ENCODE peak calls at places on chromosomes 13 and 19, in nine cellular contexts. J is endothelial cell; B is fibroblast of lung; X is GM23338; H is IMR-90; R is psoas muscle; P is CD8-positive, alpha-beta T cell; G is PC-3; T is mesothelial cell of epicardium. M is an unnamed sample.

GRCh38 chr19:49344516-49345423 is 9.6 kb downstream of the CD37 start:
- DNase-seq in J (no peak), B (no peak), X (no peak), H (no peak), R (no peak), P (no peak), G (no peak), T (no peak), M (no peak)

GRCh38 chr19:31349160-31349881 is at the start of gene TSHZ3:
- DNase-seq in J (peak), B (peak), X (peak), H (peak), R (peak), P (no peak), G (peak), T (peak), M (no peak)

GRCh38 chr13:110338441-110339101 is 31.5 kb downstream of the COL4A2 start:
- DNase-seq in J (no peak), B (peak), X (no peak), H (peak), R (no peak), P (no peak), G (no peak), T (no peak), M (no peak)

GRCh38 chr19:43651758-43652545 is 12.3 kb upstream of the CADM4 start:
- DNase-seq in J (peak), B (peak), X (peak), H (peak), R (peak), P (peak), G (peak), T (no peak), M (peak)

GRCh38 chr19:19296953-19297689 is 23.2 kb downstream of the SUGP1 start:
- DNase-seq in J (no peak), B (no peak), X (no peak), H (no peak), R (no peak), P (no peak), G (no peak), T (no peak), M (no peak)

GRCh38 chr13:113647351-113648217 is 10.4 kb downstream of the ATP4B start:
- DNase-seq in J (no peak), B (peak), X (no peak), H (no peak), R (peak), P (no peak), G (peak), T (peak), M (no peak)

GRCh38 chr19:13040916-13041292 is 45.6 kb downstream of the NFIX start:
- DNase-seq in J (no peak), B (no peak), X (no peak), H (no peak), R (no peak), P (no peak), G (no peak), T (no peak), M (no peak)

GRCh38 chr13:25171170-25171516 is 945 bp downstream of the AMER2 start:
- DNase-seq in J (no peak), B (no peak), X (no peak), H (no peak), R (no peak), P (no peak), G (no peak), T (no peak), M (no peak)

GRCh38 chr13:110474713-110475112 is 86.8 kb downstream of the RAB20 start:
- DNase-seq in J (no peak), B (no peak), X (no peak), H (peak), R (no peak), P (no peak), G (no peak), T (no peak), M (no peak)

GRCh38 chr13:77555246-77555645 is 19.7 kb downstream of the SCEL start:
- DNase-seq in J (no peak), B (no peak), X (no peak), H (no peak), R (no peak), P (no peak), G (no peak), T (no peak), M (no peak)

GRCh38 chr19:8161135-8161646 is 11.8 kb upstream of the FBN3 start:
- DNase-seq in J (no peak), B (peak), X (peak), H (no peak), R (no peak), P (no peak), G (peak), T (no peak), M (peak)

GRCh38 chr19:27742041-27742440 is 1470.9 kb downstream of the UQCRFS1 start:
- DNase-seq in J (no peak), B (peak), X (no peak), H (no peak), R (no peak), P (no peak), G (no peak), T (no peak), M (no peak)

GRCh38 chr13:73365240-73365639 is 306.4 kb downstream of the KLF5 start:
- DNase-seq in J (no peak), B (no peak), X (no peak), H (no peak), R (no peak), P (no peak), G (peak), T (no peak), M (no peak)

GRCh38 chr13:46961719-46962118 is 64.9 kb upstream of the HTR2A start:
- DNase-seq in J (no peak), B (peak), X (no peak), H (peak), R (no peak), P (no peak), G (peak), T (no peak), M (peak)

GRCh38 chr13:59865398-59865797 is 298.3 kb downstream of the DIAPH3 start:
- DNase-seq in J (no peak), B (peak), X (no peak), H (peak), R (no peak), P (no peak), G (peak), T (no peak), M (no peak)

GRCh38 chr19:56111601-56112312 is 9.3 kb downstream of the ZNF787 start:
- DNase-seq in J (no peak), B (no peak), X (peak), H (no peak), R (peak), P (no peak), G (no peak), T (no peak), M (peak)

GRCh38 chr19:39327318-39327717 is 6.7 kb upstream of the LRFN1 start:
- DNase-seq in J (no peak), B (no peak), X (peak), H (no peak), R (no peak), P (no peak), G (no peak), T (no peak), M (no peak)
- TF ChIP-seq CTCF in J (no peak), B (no peak), X (no peak), H (no peak), R (no peak), P (no peak), G (no peak), T (no peak), M (no peak)

DNA sequence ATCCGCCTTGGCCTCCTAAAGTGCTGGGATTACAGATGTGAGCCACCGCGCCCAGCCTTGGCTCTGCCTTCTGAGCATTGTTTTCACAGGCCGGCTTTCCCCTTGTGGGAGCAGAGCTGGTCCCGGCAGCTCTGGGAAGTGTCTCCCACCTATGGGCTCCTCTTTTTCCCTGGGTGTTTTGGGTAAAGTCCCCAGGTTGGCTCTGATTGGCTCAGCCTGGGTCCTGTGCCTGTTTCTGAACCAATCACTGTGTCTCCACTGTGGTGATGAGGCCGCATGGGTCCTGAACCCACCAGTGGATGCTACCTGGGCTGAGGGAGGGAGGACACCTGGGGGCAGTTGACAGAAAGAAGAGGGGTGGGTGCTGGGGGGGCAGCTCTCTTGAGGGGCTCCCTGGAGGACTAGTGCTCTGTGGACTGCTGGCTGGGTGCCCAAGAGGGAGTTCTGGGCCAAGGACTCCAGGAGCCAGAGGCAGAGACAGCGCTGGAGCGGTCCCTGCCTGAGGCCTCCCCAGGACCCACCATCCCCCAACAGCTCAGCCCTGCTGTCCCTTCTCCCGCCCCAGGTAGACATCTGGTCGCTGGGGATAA is 19.6 kb upstream of the NCCRP1 start:
- DNase-seq in J (no peak), B (no peak), X (no peak), H (no peak), R (no peak), P (no peak), G (no peak), T (no peak), M (no peak)
- TF ChIP-seq CTCF in J (no peak), B (no peak), X (no peak), H (no peak), R (no peak), P (no peak), G (no peak), T (no peak), M (no peak)

GRCh38 chr13:91381371-91381770 is 17.1 kb upstream of the GPC5 start:
- DNase-seq in J (no peak), B (peak), X (no peak), H (peak), R (no peak), P (no peak), G (peak), T (no peak), M (no peak)
- TF ChIP-seq CTCF in J (no peak), B (peak), X (peak), H (peak), R (no peak), P (no peak), G (peak), T (no peak), M (no peak)

DNA sequence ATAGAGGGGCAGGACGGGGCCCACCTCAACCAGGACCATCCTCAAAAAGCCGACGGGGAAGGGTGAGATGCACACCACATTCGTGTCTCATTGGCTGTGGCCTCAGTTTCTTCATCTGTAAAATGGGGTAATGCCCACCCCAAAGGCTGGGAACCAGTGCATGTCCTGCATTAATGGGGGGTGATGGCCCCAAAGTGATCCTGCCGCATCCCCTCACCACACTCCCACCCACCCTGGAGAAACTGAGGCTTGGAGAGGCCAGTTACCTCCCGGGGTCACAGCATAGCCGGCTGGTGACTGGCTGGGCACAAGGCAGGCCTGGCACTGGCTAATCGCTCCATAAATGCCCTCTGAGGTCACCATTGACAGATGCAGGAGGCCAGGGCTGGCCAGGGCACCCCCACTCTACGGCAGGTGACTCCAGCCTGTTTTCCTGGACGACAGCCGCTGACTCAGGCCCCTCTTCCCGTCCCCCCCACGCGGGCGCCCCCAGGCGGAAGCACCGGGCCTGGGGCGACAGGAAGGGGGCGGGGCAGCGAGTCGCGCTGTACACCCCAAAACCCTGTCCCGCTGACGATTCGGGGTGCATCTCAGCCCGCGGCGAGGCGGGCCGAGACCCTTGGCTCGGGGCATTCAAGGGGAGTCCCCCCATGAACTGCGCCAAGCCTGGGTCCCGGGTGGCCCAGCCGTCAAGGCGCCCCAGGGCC is 483 bp upstream of the MIDN start:
- DNase-seq in J (peak), B (peak), X (peak), H (peak), R (peak), P (peak), G (peak), T (no peak), M (no peak)
- TF ChIP-seq CTCF in J (no peak), B (peak), X (peak), H (peak), R (peak), P (no peak), G (peak), T (no peak), M (peak)

DNA sequence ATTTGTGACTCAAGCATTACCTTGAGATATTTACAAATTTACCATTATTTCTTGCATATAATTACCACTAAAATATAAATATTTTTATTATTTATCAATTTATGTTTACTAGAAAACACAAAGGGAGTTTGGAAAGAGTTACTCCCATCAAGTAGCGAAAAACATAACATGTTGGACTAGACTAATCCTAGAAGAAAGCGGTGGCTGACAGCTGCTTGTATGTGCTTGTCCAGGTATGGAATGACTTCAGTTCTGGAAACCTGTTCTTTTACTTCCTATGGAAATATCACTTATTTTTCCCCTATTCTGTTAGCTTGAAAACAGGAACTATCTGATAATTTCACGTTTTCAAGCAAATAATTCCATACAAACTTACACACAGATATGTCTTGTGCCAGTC is 28.5 kb downstream of the SLITRK1 start:
- DNase-seq in J (no peak), B (no peak), X (no peak), H (no peak), R (no peak), P (no peak), G (no peak), T (no peak), M (no peak)
- TF ChIP-seq CTCF in J (no peak), B (no peak), X (no peak), H (no peak), R (no peak), P (no peak), G (no peak), T (no peak), M (no peak)

GRCh38 chr19:1106841-1107654 is 3.3 kb downstream of the GPX4 start:
- DNase-seq in J (no peak), B (peak), X (peak), H (peak), R (no peak), P (no peak), G (peak), T (no peak), M (no peak)
- TF ChIP-seq CTCF in J (no peak), B (no peak), X (no peak), H (peak), R (no peak), P (no peak), G (peak), T (no peak), M (peak)

DNA sequence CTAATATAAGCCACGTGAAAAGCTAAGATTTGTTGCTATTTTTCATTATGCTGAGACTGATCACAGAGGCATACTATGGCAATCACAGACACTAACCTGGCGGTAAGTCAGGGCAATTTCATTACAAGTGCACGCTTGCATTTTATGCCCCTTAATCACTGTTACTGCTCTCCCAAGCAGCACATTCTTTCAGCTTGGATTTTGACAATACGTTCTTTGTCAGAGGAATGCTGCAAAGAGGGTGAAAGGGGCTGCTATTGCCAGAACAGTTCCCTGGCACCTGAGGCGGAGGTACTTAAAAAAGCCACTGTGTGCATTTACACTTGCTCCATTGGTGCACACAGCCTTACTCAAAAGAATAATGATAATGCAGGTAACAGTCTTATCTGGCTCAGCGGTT is 346.6 kb downstream of the RFC3 start:
- DNase-seq in J (no peak), B (peak), X (peak), H (no peak), R (no peak), P (no peak), G (peak), T (no peak), M (no peak)
- TF ChIP-seq CTCF in J (no peak), B (no peak), X (no peak), H (no peak), R (no peak), P (no peak), G (no peak), T (no peak), M (no peak)